ENCODE peak calls at places on chromosomes 4 and X, in nine cellular contexts. One of them, this sample, is unnamed.

GRCh38 chr4:5044341-5044740 is 6.9 kb upstream of the STK32B start:
- DNase-seq in SK-N-SH: no peak
- DNase-seq in GM23338: no peak
- DNase-seq in GM23248: no peak
- DNase-seq in HCT116: no peak
- DNase-seq in neural progenitor cell: no peak
- DNase-seq in hepatocyte: no peak
- DNase-seq in OCI-LY7: no peak
- DNase-seq in MM.1S: no peak
- DNase-seq in this sample: no peak

GRCh38 chr4:153668647-153669046 is 15.4 kb upstream of the TLR2 start:
- DNase-seq in SK-N-SH: no peak
- DNase-seq in GM23338: no peak
- DNase-seq in GM23248: no peak
- DNase-seq in HCT116: no peak
- DNase-seq in neural progenitor cell: no peak
- DNase-seq in hepatocyte: no peak
- DNase-seq in OCI-LY7: no peak
- DNase-seq in MM.1S: no peak
- DNase-seq in this sample: no peak

GRCh38 chr4:174120446-174121142 is 162.9 kb downstream of the FBXO8 start:
- DNase-seq in SK-N-SH: peak; percentile 69
- DNase-seq in GM23338: peak; percentile 75
- DNase-seq in GM23248: peak; percentile 78
- DNase-seq in HCT116: peak; percentile 66
- DNase-seq in neural progenitor cell: peak; percentile 70
- DNase-seq in hepatocyte: peak; percentile 72
- DNase-seq in OCI-LY7: peak; percentile 50
- DNase-seq in MM.1S: peak; percentile 61
- DNase-seq in this sample: peak; percentile 65

GRCh38 chr4:2932561-2932950 is 30.6 kb downstream of the NOP14 start:
- DNase-seq in SK-N-SH: no peak
- DNase-seq in GM23338: no peak
- DNase-seq in GM23248: no peak
- DNase-seq in HCT116: no peak
- DNase-seq in neural progenitor cell: no peak
- DNase-seq in hepatocyte: no peak
- DNase-seq in OCI-LY7: no peak
- DNase-seq in MM.1S: no peak
- DNase-seq in this sample: no peak

GRCh38 chrX:50770702-50771101 is 43.3 kb downstream of the SHROOM4 start:
- DNase-seq in SK-N-SH: no peak
- DNase-seq in GM23338: peak; percentile 5
- DNase-seq in GM23248: no peak
- DNase-seq in HCT116: no peak
- DNase-seq in neural progenitor cell: no peak
- DNase-seq in hepatocyte: peak; percentile 71
- DNase-seq in OCI-LY7: no peak
- DNase-seq in MM.1S: no peak
- DNase-seq in this sample: no peak

GRCh38 chr4:3372264-3372932 is 69.4 kb upstream of the HGFAC start:
- DNase-seq in SK-N-SH: no peak
- DNase-seq in GM23338: no peak
- DNase-seq in GM23248: no peak
- DNase-seq in HCT116: no peak
- DNase-seq in neural progenitor cell: no peak
- DNase-seq in hepatocyte: peak; percentile 2
- DNase-seq in OCI-LY7: no peak
- DNase-seq in MM.1S: no peak
- DNase-seq in this sample: no peak

GRCh38 chr4:118988635-118988972 is 100.0 kb downstream of the SYNPO2 start:
- DNase-seq in SK-N-SH: no peak
- DNase-seq in GM23338: no peak
- DNase-seq in GM23248: no peak
- DNase-seq in HCT116: no peak
- DNase-seq in neural progenitor cell: no peak
- DNase-seq in hepatocyte: no peak
- DNase-seq in OCI-LY7: no peak
- DNase-seq in MM.1S: no peak
- DNase-seq in this sample: no peak

GRCh38 chr4:94621491-94622080 is 136.2 kb upstream of the BMPR1B start:
- DNase-seq in SK-N-SH: peak; percentile 37
- DNase-seq in GM23338: peak; percentile 62
- DNase-seq in GM23248: peak; percentile 62
- DNase-seq in HCT116: peak; percentile 38
- DNase-seq in neural progenitor cell: peak; percentile 64
- DNase-seq in hepatocyte: peak; percentile 69
- DNase-seq in OCI-LY7: peak; percentile 48
- DNase-seq in MM.1S: peak; percentile 45
- DNase-seq in this sample: peak; percentile 67

DNA sequence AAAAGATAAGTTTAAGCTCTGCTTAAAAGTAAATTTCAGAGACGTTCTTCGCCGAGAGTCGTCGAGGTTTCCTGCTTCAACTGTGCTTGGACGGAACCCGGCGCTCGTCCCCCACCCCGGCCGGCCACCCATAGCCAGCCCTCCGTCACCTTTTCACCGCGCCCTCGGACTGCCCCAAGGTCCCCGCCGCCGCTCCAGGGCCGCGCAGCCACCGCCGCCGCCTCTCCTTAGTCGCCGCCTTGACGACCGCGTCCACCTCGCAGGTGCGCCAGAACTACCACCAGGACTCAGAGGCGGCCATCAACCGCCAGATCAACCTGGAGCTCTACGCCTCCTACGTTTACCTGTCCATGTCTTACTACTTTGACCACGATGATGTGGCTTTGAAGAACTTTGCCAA is 70.8 kb downstream of the FMR1NB start:
- DNase-seq in SK-N-SH: no peak
- DNase-seq in GM23338: no peak
- DNase-seq in GM23248: no peak
- DNase-seq in HCT116: no peak
- DNase-seq in neural progenitor cell: no peak
- DNase-seq in hepatocyte: no peak
- DNase-seq in OCI-LY7: no peak
- DNase-seq in MM.1S: no peak
- DNase-seq in this sample: no peak
- TF ChIP-seq EZH2phosphoT487 in SK-N-SH: no peak
- TF ChIP-seq EZH2phosphoT487 in GM23338: no peak
- TF ChIP-seq EZH2phosphoT487 in GM23248: no peak
- TF ChIP-seq EZH2phosphoT487 in HCT116: no peak
- TF ChIP-seq EZH2phosphoT487 in neural progenitor cell: no peak
- TF ChIP-seq EZH2phosphoT487 in hepatocyte: no peak
- TF ChIP-seq EZH2phosphoT487 in OCI-LY7: no peak
- TF ChIP-seq EZH2phosphoT487 in MM.1S: no peak
- TF ChIP-seq EZH2phosphoT487 in this sample: no peak

GRCh38 chr4:73721901-73722300 is 18.5 kb upstream of the CXCL8 start:
- DNase-seq in SK-N-SH: no peak
- DNase-seq in GM23338: no peak
- DNase-seq in GM23248: peak; percentile 84
- DNase-seq in HCT116: no peak
- DNase-seq in neural progenitor cell: no peak
- DNase-seq in hepatocyte: no peak
- DNase-seq in OCI-LY7: no peak
- DNase-seq in MM.1S: no peak
- DNase-seq in this sample: peak; percentile 94

GRCh38 chr4:73714647-73715046 is 25.7 kb upstream of the CXCL8 start:
- DNase-seq in SK-N-SH: no peak
- DNase-seq in GM23338: no peak
- DNase-seq in GM23248: no peak
- DNase-seq in HCT116: no peak
- DNase-seq in neural progenitor cell: no peak
- DNase-seq in hepatocyte: no peak
- DNase-seq in OCI-LY7: no peak
- DNase-seq in MM.1S: no peak
- DNase-seq in this sample: no peak

GRCh38 chr4:73715659-73716058 is 24.7 kb upstream of the CXCL8 start:
- DNase-seq in SK-N-SH: no peak
- DNase-seq in GM23338: no peak
- DNase-seq in GM23248: no peak
- DNase-seq in HCT116: no peak
- DNase-seq in neural progenitor cell: no peak
- DNase-seq in hepatocyte: no peak
- DNase-seq in OCI-LY7: no peak
- DNase-seq in MM.1S: no peak
- DNase-seq in this sample: peak; percentile 42

GRCh38 chr4:73721419-73721818 is 18.9 kb upstream of the CXCL8 start:
- DNase-seq in SK-N-SH: no peak
- DNase-seq in GM23338: no peak
- DNase-seq in GM23248: peak; percentile 92
- DNase-seq in HCT116: no peak
- DNase-seq in neural progenitor cell: no peak
- DNase-seq in hepatocyte: no peak
- DNase-seq in OCI-LY7: no peak
- DNase-seq in MM.1S: no peak
- DNase-seq in this sample: peak; percentile 65

DNA sequence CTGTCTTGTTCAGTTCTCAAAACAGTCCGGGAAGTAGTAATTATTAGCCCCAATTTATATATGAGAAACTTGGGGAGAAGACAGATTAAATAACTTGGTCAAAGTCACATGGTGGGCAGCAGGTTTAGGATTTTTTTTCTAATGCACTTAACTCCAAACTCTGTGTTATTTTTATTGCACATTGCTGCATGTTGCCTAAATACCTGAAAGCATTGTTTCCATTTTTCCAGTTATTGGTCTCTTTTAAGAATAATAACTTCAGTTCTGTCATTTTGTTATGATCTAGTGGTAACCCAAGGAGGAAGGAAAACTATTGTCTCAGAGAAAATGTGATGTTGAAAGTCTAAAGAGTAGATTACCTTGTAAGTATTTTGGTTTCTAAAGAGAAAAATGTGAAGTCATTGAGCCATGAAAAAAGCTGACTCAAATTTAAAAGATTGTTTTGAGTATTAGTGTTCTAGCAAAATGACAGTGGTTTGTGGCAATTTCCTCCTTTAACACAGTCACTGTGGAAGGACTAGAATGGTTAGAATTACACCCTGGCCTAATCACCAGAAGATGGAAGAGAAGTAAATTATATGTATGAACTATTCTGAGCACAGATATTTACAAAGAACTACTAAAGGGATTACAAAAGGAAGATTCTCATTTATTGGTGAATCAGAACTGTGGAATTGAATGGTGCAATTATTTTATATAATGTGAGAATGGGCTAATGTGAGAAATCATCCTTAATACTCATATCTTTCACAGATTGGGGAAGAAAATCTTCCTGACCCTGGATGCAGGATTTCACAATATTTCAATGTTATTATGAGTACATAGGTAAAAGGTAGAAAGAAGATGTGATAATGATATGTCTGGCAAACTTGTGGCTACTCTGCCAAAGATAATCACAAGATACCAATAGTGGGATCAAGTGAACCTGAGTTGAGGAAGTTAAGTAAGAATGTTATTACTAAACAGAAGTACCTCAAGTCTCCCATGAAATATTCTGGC is 21.7 kb upstream of the CXCL8 start:
- DNase-seq in SK-N-SH: no peak
- DNase-seq in GM23338: no peak
- DNase-seq in GM23248: peak; percentile 72
- DNase-seq in HCT116: no peak
- DNase-seq in neural progenitor cell: no peak
- DNase-seq in hepatocyte: no peak
- DNase-seq in OCI-LY7: no peak
- DNase-seq in MM.1S: peak; percentile 34
- DNase-seq in this sample: peak; percentile 72
- H3K27ac ChIP-seq in SK-N-SH: no peak overlapping the region
- H3K27ac ChIP-seq in GM23338: no peak overlapping the region
- H3K27ac ChIP-seq in GM23248: peak overlapping the region; percentile 79
- H3K27ac ChIP-seq in HCT116: no peak overlapping the region
- H3K27ac ChIP-seq in neural progenitor cell: no peak overlapping the region
- H3K27ac ChIP-seq in hepatocyte: no peak overlapping the region
- H3K27ac ChIP-seq in OCI-LY7: no peak overlapping the region
- H3K27ac ChIP-seq in MM.1S: no peak overlapping the region
- H3K27ac ChIP-seq in this sample: peak overlapping the region; percentile 97

DNA sequence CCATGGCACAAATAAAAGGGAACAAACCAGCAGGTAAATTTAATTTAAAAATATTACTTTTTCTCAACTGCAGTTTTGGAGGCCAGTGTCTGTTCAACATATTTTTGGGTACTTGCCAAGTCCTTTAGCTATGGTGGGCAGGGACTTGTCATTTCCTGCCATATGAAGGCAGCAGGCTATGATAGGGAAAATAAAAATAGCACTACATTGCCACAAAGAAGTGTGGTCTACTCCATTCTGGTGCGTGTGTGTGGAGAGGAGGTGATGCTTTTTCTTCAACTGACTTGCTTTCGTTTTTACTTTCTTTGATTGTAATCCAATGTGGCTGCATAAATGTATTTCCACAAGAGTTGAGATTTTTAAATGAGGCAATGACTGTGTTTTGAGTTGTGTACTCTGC is 17.2 kb downstream of the GPR174 start:
- DNase-seq in SK-N-SH: no peak
- DNase-seq in GM23338: no peak
- DNase-seq in GM23248: no peak
- DNase-seq in HCT116: no peak
- DNase-seq in neural progenitor cell: no peak
- DNase-seq in hepatocyte: no peak
- DNase-seq in OCI-LY7: peak; percentile 34
- DNase-seq in MM.1S: peak; percentile 89
- DNase-seq in this sample: no peak
- TF ChIP-seq EZH2phosphoT487 in SK-N-SH: no peak
- TF ChIP-seq EZH2phosphoT487 in GM23338: no peak
- TF ChIP-seq EZH2phosphoT487 in GM23248: no peak
- TF ChIP-seq EZH2phosphoT487 in HCT116: no peak
- TF ChIP-seq EZH2phosphoT487 in neural progenitor cell: no peak
- TF ChIP-seq EZH2phosphoT487 in hepatocyte: no peak
- TF ChIP-seq EZH2phosphoT487 in OCI-LY7: no peak
- TF ChIP-seq EZH2phosphoT487 in MM.1S: no peak
- TF ChIP-seq EZH2phosphoT487 in this sample: no peak

GRCh38 chr4:24659241-24659961 is 75.0 kb upstream of the DHX15 start:
- DNase-seq in SK-N-SH: no peak
- DNase-seq in GM23338: peak; percentile 82
- DNase-seq in GM23248: peak; percentile 3
- DNase-seq in HCT116: no peak
- DNase-seq in neural progenitor cell: no peak
- DNase-seq in hepatocyte: no peak
- DNase-seq in OCI-LY7: no peak
- DNase-seq in MM.1S: no peak
- DNase-seq in this sample: peak; percentile 50

GRCh38 chr4:24655326-24655725 is 71.0 kb upstream of the DHX15 start:
- DNase-seq in SK-N-SH: no peak
- DNase-seq in GM23338: no peak
- DNase-seq in GM23248: no peak
- DNase-seq in HCT116: no peak
- DNase-seq in neural progenitor cell: no peak
- DNase-seq in hepatocyte: no peak
- DNase-seq in OCI-LY7: no peak
- DNase-seq in MM.1S: no peak
- DNase-seq in this sample: no peak

GRCh38 chr4:24657768-24658617 is 73.6 kb upstream of the DHX15 start:
- DNase-seq in SK-N-SH: no peak
- DNase-seq in GM23338: peak; percentile 74
- DNase-seq in GM23248: peak; percentile 69
- DNase-seq in HCT116: peak; percentile 47
- DNase-seq in neural progenitor cell: peak; percentile 54
- DNase-seq in hepatocyte: peak; percentile 25
- DNase-seq in OCI-LY7: peak; percentile 65
- DNase-seq in MM.1S: peak; percentile 30
- DNase-seq in this sample: peak; percentile 94

GRCh38 chr4:24655971-24656370 is 71.6 kb upstream of the DHX15 start:
- DNase-seq in SK-N-SH: no peak
- DNase-seq in GM23338: peak; percentile 57
- DNase-seq in GM23248: no peak
- DNase-seq in HCT116: no peak
- DNase-seq in neural progenitor cell: no peak
- DNase-seq in hepatocyte: peak; percentile 52
- DNase-seq in OCI-LY7: no peak
- DNase-seq in MM.1S: no peak
- DNase-seq in this sample: peak; percentile 49

DNA sequence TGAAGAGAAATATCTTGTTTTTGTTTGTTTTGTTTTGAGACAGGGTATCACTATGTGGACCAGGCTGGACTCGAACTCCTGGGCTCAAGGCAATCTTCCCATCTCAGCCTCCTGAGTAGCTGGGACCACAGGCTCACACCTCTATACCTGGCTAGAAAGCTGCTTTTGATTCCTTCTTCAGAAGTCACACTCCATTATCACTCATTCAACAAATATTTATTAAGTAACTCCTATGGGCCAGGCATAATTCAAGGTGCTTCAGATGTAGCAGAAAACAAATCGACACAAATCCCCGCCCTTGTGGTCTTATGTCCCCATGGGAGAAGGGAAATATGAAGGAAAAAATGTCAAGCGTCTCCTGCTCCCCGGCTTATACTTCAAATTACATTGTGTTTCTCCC is 72.6 kb upstream of the DHX15 start:
- DNase-seq in SK-N-SH: no peak
- DNase-seq in GM23338: no peak
- DNase-seq in GM23248: no peak
- DNase-seq in HCT116: no peak
- DNase-seq in neural progenitor cell: no peak
- DNase-seq in hepatocyte: no peak
- DNase-seq in OCI-LY7: no peak
- DNase-seq in MM.1S: no peak
- DNase-seq in this sample: peak; percentile 7
- H3K27ac ChIP-seq in SK-N-SH: no peak overlapping the region
- H3K27ac ChIP-seq in GM23338: peak overlapping the region; percentile 92
- H3K27ac ChIP-seq in GM23248: no peak overlapping the region
- H3K27ac ChIP-seq in HCT116: no peak overlapping the region
- H3K27ac ChIP-seq in neural progenitor cell: no peak overlapping the region
- H3K27ac ChIP-seq in hepatocyte: no peak overlapping the region
- H3K27ac ChIP-seq in OCI-LY7: no peak overlapping the region
- H3K27ac ChIP-seq in MM.1S: no peak overlapping the region
- H3K27ac ChIP-seq in this sample: no peak overlapping the region